ENCODE peak calls at places on chromosomes 7 and 10, in six cellular contexts. One of them, this sample, is unnamed.

GRCh38 chr7:74292757-74293576 is 3.8 kb downstream of the CLIP2 start:
- DNase-seq in NCI-H2081: no peak
- DNase-seq in NCI-H1092: no peak
- DNase-seq in GM23248: no peak
- DNase-seq in stimulated activated CD4-positive, alpha-beta T cell treated with anti-CD3 and anti-CD28 coated beads, Interleukin-12 subunit alpha, Interleukin-12 subunit beta, amount 100 ng/mL, for 48 hours: no peak
- DNase-seq in Karpas-422: no peak
- DNase-seq in this sample: peak

GRCh38 chr7:155591055-155591750 is 44.8 kb upstream of the CNPY1 start:
- DNase-seq in NCI-H2081: no peak
- DNase-seq in NCI-H1092: no peak
- DNase-seq in GM23248: no peak
- DNase-seq in stimulated activated CD4-positive, alpha-beta T cell treated with anti-CD3 and anti-CD28 coated beads, Interleukin-12 subunit alpha, Interleukin-12 subunit beta, amount 100 ng/mL, for 48 hours: no peak
- DNase-seq in Karpas-422: no peak
- DNase-seq in this sample: peak

GRCh38 chr7:124692420-124692819 is 73.2 kb downstream of the GPR37 start:
- DNase-seq in NCI-H2081: peak
- DNase-seq in NCI-H1092: no peak
- DNase-seq in GM23248: no peak
- DNase-seq in stimulated activated CD4-positive, alpha-beta T cell treated with anti-CD3 and anti-CD28 coated beads, Interleukin-12 subunit alpha, Interleukin-12 subunit beta, amount 100 ng/mL, for 48 hours: no peak
- DNase-seq in Karpas-422: no peak
- DNase-seq in this sample: no peak

GRCh38 chr7:99374121-99375064 is at the start of gene ARPC1B:
- DNase-seq in NCI-H2081: peak
- DNase-seq in NCI-H1092: peak
- DNase-seq in GM23248: peak
- DNase-seq in stimulated activated CD4-positive, alpha-beta T cell treated with anti-CD3 and anti-CD28 coated beads, Interleukin-12 subunit alpha, Interleukin-12 subunit beta, amount 100 ng/mL, for 48 hours: peak
- DNase-seq in Karpas-422: peak
- DNase-seq in this sample: peak

GRCh38 chr10:127884501-127884900 is 8.2 kb downstream of the CLRN3 start:
- DNase-seq in NCI-H2081: no peak
- DNase-seq in NCI-H1092: no peak
- DNase-seq in GM23248: no peak
- DNase-seq in stimulated activated CD4-positive, alpha-beta T cell treated with anti-CD3 and anti-CD28 coated beads, Interleukin-12 subunit alpha, Interleukin-12 subunit beta, amount 100 ng/mL, for 48 hours: no peak
- DNase-seq in Karpas-422: no peak
- DNase-seq in this sample: no peak

GRCh38 chr10:81873932-81874816 is 820 bp upstream of the NRG3 start:
- DNase-seq in NCI-H2081: peak
- DNase-seq in NCI-H1092: peak
- DNase-seq in GM23248: peak
- DNase-seq in stimulated activated CD4-positive, alpha-beta T cell treated with anti-CD3 and anti-CD28 coated beads, Interleukin-12 subunit alpha, Interleukin-12 subunit beta, amount 100 ng/mL, for 48 hours: no peak
- DNase-seq in Karpas-422: no peak
- DNase-seq in this sample: no peak

GRCh38 chr7:38383281-38383680 is 109.8 kb upstream of the TARP start:
- DNase-seq in NCI-H2081: no peak
- DNase-seq in NCI-H1092: no peak
- DNase-seq in GM23248: peak
- DNase-seq in stimulated activated CD4-positive, alpha-beta T cell treated with anti-CD3 and anti-CD28 coated beads, Interleukin-12 subunit alpha, Interleukin-12 subunit beta, amount 100 ng/mL, for 48 hours: no peak
- DNase-seq in Karpas-422: no peak
- DNase-seq in this sample: no peak

GRCh38 chr7:100673942-100674431 is 447 bp downstream of the GNB2 start:
- DNase-seq in NCI-H2081: peak
- DNase-seq in NCI-H1092: peak
- DNase-seq in GM23248: peak
- DNase-seq in stimulated activated CD4-positive, alpha-beta T cell treated with anti-CD3 and anti-CD28 coated beads, Interleukin-12 subunit alpha, Interleukin-12 subunit beta, amount 100 ng/mL, for 48 hours: no peak
- DNase-seq in Karpas-422: peak
- DNase-seq in this sample: peak

GRCh38 chr7:22262538-22262937 is 94.4 kb downstream of the RAPGEF5 start:
- DNase-seq in NCI-H2081: no peak
- DNase-seq in NCI-H1092: no peak
- DNase-seq in GM23248: no peak
- DNase-seq in stimulated activated CD4-positive, alpha-beta T cell treated with anti-CD3 and anti-CD28 coated beads, Interleukin-12 subunit alpha, Interleukin-12 subunit beta, amount 100 ng/mL, for 48 hours: no peak
- DNase-seq in Karpas-422: no peak
- DNase-seq in this sample: no peak

GRCh38 chr10:18719811-18720210 is 60.6 kb downstream of the ARL5B start:
- DNase-seq in NCI-H2081: no peak
- DNase-seq in NCI-H1092: no peak
- DNase-seq in GM23248: peak
- DNase-seq in stimulated activated CD4-positive, alpha-beta T cell treated with anti-CD3 and anti-CD28 coated beads, Interleukin-12 subunit alpha, Interleukin-12 subunit beta, amount 100 ng/mL, for 48 hours: no peak
- DNase-seq in Karpas-422: no peak
- DNase-seq in this sample: no peak

GRCh38 chr7:10015687-10016086 is 958.0 kb upstream of the PHF14 start:
- DNase-seq in NCI-H2081: no peak
- DNase-seq in NCI-H1092: no peak
- DNase-seq in GM23248: no peak
- DNase-seq in stimulated activated CD4-positive, alpha-beta T cell treated with anti-CD3 and anti-CD28 coated beads, Interleukin-12 subunit alpha, Interleukin-12 subunit beta, amount 100 ng/mL, for 48 hours: no peak
- DNase-seq in Karpas-422: no peak
- DNase-seq in this sample: no peak

GRCh38 chr7:102089175-102090098 is 197.2 kb upstream of the SH2B2 start:
- DNase-seq in NCI-H2081: no peak
- DNase-seq in NCI-H1092: no peak
- DNase-seq in GM23248: no peak
- DNase-seq in stimulated activated CD4-positive, alpha-beta T cell treated with anti-CD3 and anti-CD28 coated beads, Interleukin-12 subunit alpha, Interleukin-12 subunit beta, amount 100 ng/mL, for 48 hours: no peak
- DNase-seq in Karpas-422: no peak
- DNase-seq in this sample: no peak

GRCh38 chr10:338176-339037 is 203.2 kb downstream of the ZMYND11 start:
- DNase-seq in NCI-H2081: peak
- DNase-seq in NCI-H1092: no peak
- DNase-seq in GM23248: peak
- DNase-seq in stimulated activated CD4-positive, alpha-beta T cell treated with anti-CD3 and anti-CD28 coated beads, Interleukin-12 subunit alpha, Interleukin-12 subunit beta, amount 100 ng/mL, for 48 hours: no peak
- DNase-seq in Karpas-422: no peak
- DNase-seq in this sample: no peak

GRCh38 chr10:101066146-101066889 is 4.5 kb downstream of the KAZALD1 start:
- DNase-seq in NCI-H2081: peak
- DNase-seq in NCI-H1092: no peak
- DNase-seq in GM23248: peak
- DNase-seq in stimulated activated CD4-positive, alpha-beta T cell treated with anti-CD3 and anti-CD28 coated beads, Interleukin-12 subunit alpha, Interleukin-12 subunit beta, amount 100 ng/mL, for 48 hours: no peak
- DNase-seq in Karpas-422: peak
- DNase-seq in this sample: no peak

GRCh38 chr7:76325811-76326210 is 23.3 kb downstream of the HSPB1 start:
- DNase-seq in NCI-H2081: no peak
- DNase-seq in NCI-H1092: no peak
- DNase-seq in GM23248: no peak
- DNase-seq in stimulated activated CD4-positive, alpha-beta T cell treated with anti-CD3 and anti-CD28 coated beads, Interleukin-12 subunit alpha, Interleukin-12 subunit beta, amount 100 ng/mL, for 48 hours: no peak
- DNase-seq in Karpas-422: no peak
- DNase-seq in this sample: no peak

GRCh38 chr7:126856691-126857291 is 395.9 kb downstream of the GRM8 start:
- DNase-seq in NCI-H2081: peak
- DNase-seq in NCI-H1092: no peak
- DNase-seq in GM23248: peak
- DNase-seq in stimulated activated CD4-positive, alpha-beta T cell treated with anti-CD3 and anti-CD28 coated beads, Interleukin-12 subunit alpha, Interleukin-12 subunit beta, amount 100 ng/mL, for 48 hours: no peak
- DNase-seq in Karpas-422: peak
- DNase-seq in this sample: peak

GRCh38 chr7:127890726-127891125 is 140.5 kb downstream of the LRRC4 start:
- DNase-seq in NCI-H2081: peak
- DNase-seq in NCI-H1092: no peak
- DNase-seq in GM23248: no peak
- DNase-seq in stimulated activated CD4-positive, alpha-beta T cell treated with anti-CD3 and anti-CD28 coated beads, Interleukin-12 subunit alpha, Interleukin-12 subunit beta, amount 100 ng/mL, for 48 hours: no peak
- DNase-seq in Karpas-422: no peak
- DNase-seq in this sample: peak

GRCh38 chr7:114590298-114590697 is 175.7 kb downstream of the FOXP2 start:
- DNase-seq in NCI-H2081: no peak
- DNase-seq in NCI-H1092: no peak
- DNase-seq in GM23248: no peak
- DNase-seq in stimulated activated CD4-positive, alpha-beta T cell treated with anti-CD3 and anti-CD28 coated beads, Interleukin-12 subunit alpha, Interleukin-12 subunit beta, amount 100 ng/mL, for 48 hours: no peak
- DNase-seq in Karpas-422: no peak
- DNase-seq in this sample: no peak

GRCh38 chr7:70573202-70573810 is 558.6 kb upstream of the GALNT17 start:
- DNase-seq in NCI-H2081: peak
- DNase-seq in NCI-H1092: peak
- DNase-seq in GM23248: no peak
- DNase-seq in stimulated activated CD4-positive, alpha-beta T cell treated with anti-CD3 and anti-CD28 coated beads, Interleukin-12 subunit alpha, Interleukin-12 subunit beta, amount 100 ng/mL, for 48 hours: no peak
- DNase-seq in Karpas-422: no peak
- DNase-seq in this sample: no peak

GRCh38 chr7:120353171-120353570 is 80.2 kb downstream of the KCND2 start:
- DNase-seq in NCI-H2081: no peak
- DNase-seq in NCI-H1092: no peak
- DNase-seq in GM23248: no peak
- DNase-seq in stimulated activated CD4-positive, alpha-beta T cell treated with anti-CD3 and anti-CD28 coated beads, Interleukin-12 subunit alpha, Interleukin-12 subunit beta, amount 100 ng/mL, for 48 hours: no peak
- DNase-seq in Karpas-422: no peak
- DNase-seq in this sample: no peak

GRCh38 chr10:14573666-14574261 is 200.9 kb downstream of the FAM107B start:
- DNase-seq in NCI-H2081: no peak
- DNase-seq in NCI-H1092: no peak
- DNase-seq in GM23248: peak
- DNase-seq in stimulated activated CD4-positive, alpha-beta T cell treated with anti-CD3 and anti-CD28 coated beads, Interleukin-12 subunit alpha, Interleukin-12 subunit beta, amount 100 ng/mL, for 48 hours: no peak
- DNase-seq in Karpas-422: no peak
- DNase-seq in this sample: no peak

GRCh38 chr10:13528875-13529713 is at the start of gene BEND7:
- DNase-seq in NCI-H2081: no peak
- DNase-seq in NCI-H1092: peak
- DNase-seq in GM23248: peak
- DNase-seq in stimulated activated CD4-positive, alpha-beta T cell treated with anti-CD3 and anti-CD28 coated beads, Interleukin-12 subunit alpha, Interleukin-12 subunit beta, amount 100 ng/mL, for 48 hours: no peak
- DNase-seq in Karpas-422: no peak
- DNase-seq in this sample: no peak

GRCh38 chr10:48399056-48399541 is 92.6 kb downstream of the MAPK8 start:
- DNase-seq in NCI-H2081: no peak
- DNase-seq in NCI-H1092: no peak
- DNase-seq in GM23248: no peak
- DNase-seq in stimulated activated CD4-positive, alpha-beta T cell treated with anti-CD3 and anti-CD28 coated beads, Interleukin-12 subunit alpha, Interleukin-12 subunit beta, amount 100 ng/mL, for 48 hours: no peak
- DNase-seq in Karpas-422: no peak
- DNase-seq in this sample: no peak

GRCh38 chr10:90181251-90181691 is 479.9 kb downstream of the KIF20B start:
- DNase-seq in NCI-H2081: no peak
- DNase-seq in NCI-H1092: no peak
- DNase-seq in GM23248: no peak
- DNase-seq in stimulated activated CD4-positive, alpha-beta T cell treated with anti-CD3 and anti-CD28 coated beads, Interleukin-12 subunit alpha, Interleukin-12 subunit beta, amount 100 ng/mL, for 48 hours: no peak
- DNase-seq in Karpas-422: no peak
- DNase-seq in this sample: no peak

GRCh38 chr7:96084880-96085551 is 236.9 kb downstream of the SLC25A13 start:
- DNase-seq in NCI-H2081: peak
- DNase-seq in NCI-H1092: no peak
- DNase-seq in GM23248: peak
- DNase-seq in stimulated activated CD4-positive, alpha-beta T cell treated with anti-CD3 and anti-CD28 coated beads, Interleukin-12 subunit alpha, Interleukin-12 subunit beta, amount 100 ng/mL, for 48 hours: no peak
- DNase-seq in Karpas-422: no peak
- DNase-seq in this sample: no peak

GRCh38 chr7:127536426-127537152 is 48.8 kb downstream of the GCC1 start:
- DNase-seq in NCI-H2081: no peak
- DNase-seq in NCI-H1092: no peak
- DNase-seq in GM23248: peak
- DNase-seq in stimulated activated CD4-positive, alpha-beta T cell treated with anti-CD3 and anti-CD28 coated beads, Interleukin-12 subunit alpha, Interleukin-12 subunit beta, amount 100 ng/mL, for 48 hours: no peak
- DNase-seq in Karpas-422: no peak
- DNase-seq in this sample: no peak

GRCh38 chr7:91941450-91941849 is 788 bp downstream of the AKAP9 start:
- DNase-seq in NCI-H2081: peak
- DNase-seq in NCI-H1092: peak
- DNase-seq in GM23248: peak
- DNase-seq in stimulated activated CD4-positive, alpha-beta T cell treated with anti-CD3 and anti-CD28 coated beads, Interleukin-12 subunit alpha, Interleukin-12 subunit beta, amount 100 ng/mL, for 48 hours: peak
- DNase-seq in Karpas-422: peak
- DNase-seq in this sample: no peak

GRCh38 chr7:1571261-1571650 is 1.4 kb upstream of the PSMG3 start:
- DNase-seq in NCI-H2081: no peak
- DNase-seq in NCI-H1092: no peak
- DNase-seq in GM23248: peak
- DNase-seq in stimulated activated CD4-positive, alpha-beta T cell treated with anti-CD3 and anti-CD28 coated beads, Interleukin-12 subunit alpha, Interleukin-12 subunit beta, amount 100 ng/mL, for 48 hours: no peak
- DNase-seq in Karpas-422: peak
- DNase-seq in this sample: no peak

GRCh38 chr10:13087601-13087985 is 12.4 kb upstream of the OPTN start:
- DNase-seq in NCI-H2081: no peak
- DNase-seq in NCI-H1092: no peak
- DNase-seq in GM23248: no peak
- DNase-seq in stimulated activated CD4-positive, alpha-beta T cell treated with anti-CD3 and anti-CD28 coated beads, Interleukin-12 subunit alpha, Interleukin-12 subunit beta, amount 100 ng/mL, for 48 hours: no peak
- DNase-seq in Karpas-422: no peak
- DNase-seq in this sample: no peak

GRCh38 chr7:12069757-12070156 is 141.3 kb upstream of the TMEM106B start:
- DNase-seq in NCI-H2081: no peak
- DNase-seq in NCI-H1092: no peak
- DNase-seq in GM23248: no peak
- DNase-seq in stimulated activated CD4-positive, alpha-beta T cell treated with anti-CD3 and anti-CD28 coated beads, Interleukin-12 subunit alpha, Interleukin-12 subunit beta, amount 100 ng/mL, for 48 hours: no peak
- DNase-seq in Karpas-422: no peak
- DNase-seq in this sample: no peak

GRCh38 chr7:129748710-129749109 is 137.2 kb downstream of the NRF1 start:
- DNase-seq in NCI-H2081: no peak
- DNase-seq in NCI-H1092: no peak
- DNase-seq in GM23248: peak
- DNase-seq in stimulated activated CD4-positive, alpha-beta T cell treated with anti-CD3 and anti-CD28 coated beads, Interleukin-12 subunit alpha, Interleukin-12 subunit beta, amount 100 ng/mL, for 48 hours: no peak
- DNase-seq in Karpas-422: no peak
- DNase-seq in this sample: no peak

This sample was measured in HL-60.